ENCODE peak calls at places on chromosomes 2 and 18, in five cellular contexts. D is GM04504; Z is AG04450; E is activated T-cell treated with anti-CD3 and anti-CD28 coated beads, Interleukin-2, amount 50 U/mL, for 72 hours; O is NCI-H510A. U is an unnamed sample.

GRCh38 chr18:22015156-22015555 is 154.2 kb upstream of the GATA6 start:
- DNase-seq in Z (no peak), E (no peak), O (no peak), D (no peak), U (no peak)

GRCh38 chr2:231611273-231612198 is 18.9 kb downstream of the TEX44 start:
- DNase-seq in E (peak; percentile 70), Z (no peak), O (no peak), D (peak; percentile 62), U (no peak)

GRCh38 chr2:181348091-181348837 is 108.9 kb upstream of the ITGA4 start:
- DNase-seq in Z (no peak), E (no peak), D (no peak), O (no peak), U (no peak)

GRCh38 chr2:111534816-111535803 is 348.9 kb downstream of the ANAPC1 start:
- DNase-seq in D (peak; percentile 33), O (no peak), E (no peak), Z (peak; percentile 45), U (no peak)

GRCh38 chr18:3726241-3726951 is 276.4 kb downstream of the TGIF1 start:
- DNase-seq in E (no peak), O (peak; percentile 40), Z (no peak), D (no peak), U (no peak)

GRCh38 chr18:45602926-45603325 is 12.3 kb upstream of the SLC14A2 start:
- DNase-seq in O (no peak), D (no peak), E (no peak), Z (no peak), U (no peak)

GRCh38 chr2:96413067-96413722 is 77.6 kb downstream of the NCAPH start:
- DNase-seq in Z (no peak), O (no peak), E (no peak), D (no peak), U (no peak)

GRCh38 chr2:158817596-158817995 is 22.5 kb downstream of the DAPL1 start:
- DNase-seq in O (no peak), E (no peak), D (peak; percentile 24), Z (no peak), U (no peak)

GRCh38 chr2:31386172-31386571 is 28.4 kb downstream of the XDH start:
- DNase-seq in O (no peak), D (no peak), E (no peak), Z (no peak), U (no peak)

GRCh38 chr2:133200684-133201421 is 367.4 kb downstream of the NCKAP5 start:
- DNase-seq in E (no peak), O (no peak), Z (peak; percentile 70), D (peak; percentile 78), U (peak; percentile 22)

GRCh38 chr2:170892391-170892951 is 36.6 kb upstream of the GORASP2 start:
- DNase-seq in E (no peak), O (no peak), Z (no peak), D (no peak), U (no peak)

U was measured in glomerular endothelial cell.